ENCODE peak calls at places on chromosomes 4 and X, in seven cellular contexts. X, H, K, E, Z, A and L are unnamed samples.

GRCh38 chrX:64975491-64975890 is 759 bp downstream of the ZC4H2 start:
- DNase-seq in Z (no peak), K (peak), A (peak), E (peak), H (no peak), X (peak), L (peak)

GRCh38 chrX:7077241-7077909 is 70.1 kb upstream of the STS start:
- DNase-seq in X (peak), H (no peak), A (no peak), Z (no peak), K (no peak), E (no peak), L (no peak)

GRCh38 chr4:120694973-120695372 is 227.6 kb downstream of the PRDM5 start:
- DNase-seq in K (peak), E (no peak), H (peak), X (no peak), A (peak), Z (no peak), L (no peak)

GRCh38 chr4:38570647-38571326 is 93.2 kb upstream of the KLF3 start:
- DNase-seq in E (no peak), Z (no peak), X (no peak), H (no peak), A (no peak), K (no peak), L (no peak)

GRCh38 chr4:187184513-187184912 is 460.9 kb upstream of the FAT1 start:
- DNase-seq in X (no peak), A (no peak), K (no peak), E (no peak), Z (no peak), H (no peak), L (no peak)

GRCh38 chrX:114959729-114960128 is 57.7 kb downstream of the IL13RA2 start:
- DNase-seq in K (peak), H (peak), Z (no peak), A (peak), X (no peak), E (no peak), L (no peak)

GRCh38 chrX:154040863-154041262 is 21.2 kb upstream of the IRAK1 start:
- DNase-seq in A (no peak), K (no peak), E (no peak), H (no peak), X (no peak), Z (no peak), L (no peak)

GRCh38 chr4:36687681-36688080 is 406.3 kb downstream of the DTHD1 start:
- DNase-seq in E (no peak), X (no peak), H (no peak), A (no peak), Z (no peak), K (no peak), L (no peak)

GRCh38 chrX:22534643-22535042 is 261.9 kb downstream of the CBLL2 start:
- DNase-seq in K (no peak), E (no peak), X (no peak), Z (no peak), A (peak), H (peak), L (no peak)

GRCh38 chr4:124710253-124710849 is 2.2 kb downstream of the ANKRD50 start:
- DNase-seq in A (peak), H (no peak), Z (no peak), K (no peak), E (no peak), X (no peak), L (no peak)

GRCh38 chr4:183987987-183988392 is 82.9 kb downstream of the STOX2 start:
- DNase-seq in X (no peak), K (no peak), A (peak), Z (no peak), E (peak), H (peak), L (peak)

GRCh38 chr4:152458801-152459302 is 77.0 kb downstream of the FBXW7 start:
- DNase-seq in H (no peak), A (peak), Z (no peak), K (no peak), X (no peak), E (no peak), L (no peak)

GRCh38 chrX:37817579-37817978 is 29.8 kb downstream of the DYNLT3 start:
- DNase-seq in K (no peak), H (no peak), E (no peak), A (no peak), Z (no peak), X (no peak), L (no peak)